ENCODE peak calls at places on chromosomes 11 and 22, in six cellular contexts. C is mesenchymal stem cell, N is H9, Z is IMR-90, O is H1, P is trophoblast cell. Y is an unnamed sample.

GRCh38 chr11:17649696-17650600 is 69.4 kb upstream of the MYOD1 start:
- DNase-seq in C (no peak), O (no peak), N (no peak), P (peak; percentile 68), Z (no peak), Y (no peak)

GRCh38 chr22:17773606-17774205 is 563 bp downstream of the BID start:
- DNase-seq in C (peak; percentile 46), N (peak; percentile 78), P (no peak), Z (peak; percentile 28), O (no peak), Y (peak; percentile 67)

GRCh38 chr11:44574620-44575287 is 9.3 kb downstream of the CD82 start:
- DNase-seq in C (peak; percentile 98), Z (peak; percentile 98), O (no peak), P (peak; percentile 70), N (no peak), Y (no peak)

GRCh38 chr11:32052218-32052617 is 38.7 kb upstream of the RCN1 start:
- DNase-seq in P (peak; percentile 53), C (peak; percentile 57), Z (peak; percentile 58), O (no peak), N (peak; percentile 35), Y (peak; percentile 47)

GRCh38 chr11:9972917-9973504 is 309.1 kb downstream of the SWAP70 start:
- DNase-seq in O (no peak), C (peak; percentile 58), P (peak; percentile 18), N (no peak), Z (peak; percentile 70), Y (peak; percentile 5)

GRCh38 chr22:20238567-20239062 is 29.5 kb downstream of the RTN4R start:
- DNase-seq in C (peak; percentile 9), P (peak; percentile 12), O (peak; percentile 34), N (peak; percentile 92), Z (no peak), Y (peak; percentile 38)

GRCh38 chr11:128598755-128599154 is 11.4 kb upstream of the ETS1 start:
- DNase-seq in P (no peak), N (no peak), C (peak; percentile 27), Z (peak; percentile 39), O (no peak), Y (no peak)

GRCh38 chr11:69240332-69241074 is 53.5 kb upstream of the MYEOV start:
- DNase-seq in Z (peak; percentile 14), O (no peak), N (peak; percentile 35), P (peak; percentile 16), C (no peak), Y (no peak)

GRCh38 chr11:87966744-87967143 is 208.5 kb downstream of the RAB38 start:
- DNase-seq in N (no peak), P (no peak), C (no peak), Z (no peak), O (no peak), Y (peak; percentile 6)

GRCh38 chr11:74749127-74749964 is 697 bp downstream of the RNF169 start:
- DNase-seq in O (no peak), Z (peak; percentile 29), N (peak; percentile 56), P (peak; percentile 33), C (peak; percentile 49), Y (no peak)

GRCh38 chr11:19892876-19893275 is 180.2 kb downstream of the NAV2 start:
- DNase-seq in O (no peak), Z (peak; percentile 41), N (no peak), C (no peak), P (no peak), Y (no peak)

GRCh38 chr11:20000393-20001134 is 159.7 kb downstream of the DBX1 start:
- DNase-seq in C (peak; percentile 71), Z (no peak), P (no peak), N (peak; percentile 96), O (peak; percentile 96), Y (peak; percentile 87)

GRCh38 chr11:69130586-69131566 is 24.9 kb upstream of the SMIM38 start:
- DNase-seq in C (no peak), P (no peak), O (no peak), Z (no peak), N (peak; percentile 34), Y (no peak)

GRCh38 chr11:117815262-117815803 is 9.2 kb downstream of the FXYD2 start:
- DNase-seq in C (no peak), P (peak; percentile 29), N (no peak), Z (no peak), O (no peak), Y (no peak)

GRCh38 chr11:2270322-2271076 is at the start of gene ASCL2:
- DNase-seq in N (peak; percentile 32), P (peak; percentile 89), Z (no peak), O (no peak), C (no peak), Y (no peak)

GRCh38 chr11:2933376-2934056 is 4.3 kb upstream of the PHLDA2 start:
- DNase-seq in P (peak; percentile 96), C (peak; percentile 89), Z (peak; percentile 75), O (peak; percentile 38), N (peak; percentile 89), Y (no peak)

GRCh38 chr11:114433376-114433775 is 5.9 kb upstream of the REXO2 start:
- DNase-seq in C (no peak), P (no peak), O (no peak), N (no peak), Z (no peak), Y (no peak)

GRCh38 chr22:49668402-49668801 is 159.3 kb downstream of the BRD1 start:
- DNase-seq in O (no peak), C (no peak), P (no peak), Z (no peak), N (peak; percentile 16), Y (no peak)

GRCh38 chr11:70716986-70717775 is 318.9 kb downstream of the CTTN start:
- DNase-seq in O (no peak), Z (no peak), N (no peak), C (peak; percentile 54), P (no peak), Y (no peak)

GRCh38 chr22:43002198-43002577 is 12.8 kb downstream of the PACSIN2 start:
- DNase-seq in Z (peak; percentile 91), P (no peak), N (no peak), O (no peak), C (peak; percentile 80), Y (no peak)

GRCh38 chr11:115613986-115614625 is 109.9 kb upstream of the CADM1 start:
- DNase-seq in C (peak; percentile 69), O (no peak), Z (peak; percentile 90), N (no peak), P (peak; percentile 65), Y (no peak)

GRCh38 chr11:117523680-117524079 is 196.0 kb downstream of the CEP164 start:
- DNase-seq in N (no peak), P (peak; percentile 35), C (peak; percentile 6), Z (peak; percentile 58), O (no peak), Y (no peak)

GRCh38 chr11:46253258-46254134 is 24.0 kb upstream of the CREB3L1 start:
- DNase-seq in Z (no peak), P (no peak), O (no peak), N (peak; percentile 27), C (no peak), Y (no peak)

GRCh38 chr22:30305906-30306628 is 16.8 kb upstream of the CASTOR1 start:
- DNase-seq in P (no peak), O (no peak), C (no peak), Z (no peak), N (no peak), Y (no peak)

GRCh38 chr22:30306629-30307016 is 17.3 kb upstream of the CASTOR1 start:
- DNase-seq in P (no peak), N (no peak), Z (no peak), O (no peak), C (no peak), Y (no peak)

GRCh38 chr22:30308518-30309230 is 18.1 kb downstream of the TBC1D10A start:
- DNase-seq in C (peak; percentile 79), Z (peak; percentile 73), P (peak; percentile 95), N (no peak), O (no peak), Y (no peak)

GRCh38 chr22:30308096-30308495 is 18.6 kb downstream of the TBC1D10A start:
- DNase-seq in Z (no peak), C (no peak), N (no peak), P (peak; percentile 95), O (no peak), Y (no peak)

GRCh38 chr22:30307026-30307574 is 17.8 kb upstream of the CASTOR1 start:
- DNase-seq in N (no peak), O (no peak), C (no peak), P (no peak), Z (no peak), Y (no peak)
- H2AFZ ChIP-seq in N (no peak overlapping the region), O (no peak overlapping the region), C (no peak overlapping the region), P (no peak overlapping the region), Z (no peak overlapping the region), Y (no peak overlapping the region)

GRCh38 chr11:57493507-57494503 is 21.7 kb downstream of the SLC43A1 start:
- DNase-seq in Z (peak; percentile 17), O (peak; percentile 88), C (peak; percentile 35), N (peak; percentile 94), P (peak; percentile 79), Y (peak; percentile 48)
- H3K27ac ChIP-seq in Z (no peak overlapping the region), O (peak overlapping the region; percentile 88), C (no peak overlapping the region), N (peak overlapping the region; percentile 30), P (no peak overlapping the region), Y (no peak overlapping the region)

DNA sequence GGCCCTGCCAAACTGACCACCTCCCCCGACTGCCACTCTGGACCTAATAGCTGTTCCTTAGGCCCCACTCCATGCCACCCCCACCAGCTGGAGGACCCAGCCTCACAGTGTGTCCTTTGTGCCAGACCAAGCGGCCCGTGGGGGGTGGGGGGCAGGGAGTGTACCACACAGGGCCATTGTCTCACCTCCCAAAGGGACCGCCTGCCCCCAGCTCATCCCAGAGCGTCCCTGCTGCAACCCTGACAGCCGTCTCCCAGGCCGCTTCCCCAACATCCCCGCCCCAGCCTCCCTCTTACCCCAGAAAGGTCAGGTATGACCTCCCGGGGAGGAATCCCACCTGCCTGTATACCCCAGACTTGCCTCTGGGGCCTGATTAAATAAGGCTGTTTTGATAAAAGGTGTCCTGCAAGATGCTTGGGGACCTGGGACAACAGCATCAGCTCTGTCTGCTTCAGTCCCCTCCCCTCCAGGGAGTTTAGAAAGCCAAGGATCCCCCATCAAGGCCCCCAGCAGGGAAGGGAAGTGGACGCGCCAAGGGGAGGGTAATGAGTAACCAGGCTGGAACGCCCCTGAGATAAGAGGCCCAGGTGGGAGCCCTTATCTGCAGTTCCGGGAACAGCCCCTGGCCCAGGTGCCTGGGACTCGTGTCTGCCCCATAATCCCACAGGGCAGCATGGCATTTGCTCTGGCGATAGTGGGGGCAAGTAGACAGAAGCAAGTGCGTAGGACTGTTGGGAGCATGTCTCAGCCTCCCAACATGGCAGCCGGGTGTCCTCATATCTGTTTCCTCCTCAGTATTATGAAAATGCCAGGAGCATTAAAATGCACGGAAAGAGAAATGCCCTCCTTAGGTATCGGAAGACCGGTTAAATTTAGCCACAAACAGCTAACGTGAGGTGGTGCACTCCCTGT is 9.0 kb downstream of the CDC42EP1 start:
- DNase-seq in P (peak; percentile 91), O (no peak), Z (no peak), N (peak; percentile 81), C (no peak), Y (no peak)
- H2AK5ac ChIP-seq in P (peak overlapping the region; percentile 59), O (no peak overlapping the region), Z (no peak overlapping the region), N (no peak overlapping the region), C (peak overlapping the region; percentile 47), Y (peak overlapping the region; percentile 83)

DNA sequence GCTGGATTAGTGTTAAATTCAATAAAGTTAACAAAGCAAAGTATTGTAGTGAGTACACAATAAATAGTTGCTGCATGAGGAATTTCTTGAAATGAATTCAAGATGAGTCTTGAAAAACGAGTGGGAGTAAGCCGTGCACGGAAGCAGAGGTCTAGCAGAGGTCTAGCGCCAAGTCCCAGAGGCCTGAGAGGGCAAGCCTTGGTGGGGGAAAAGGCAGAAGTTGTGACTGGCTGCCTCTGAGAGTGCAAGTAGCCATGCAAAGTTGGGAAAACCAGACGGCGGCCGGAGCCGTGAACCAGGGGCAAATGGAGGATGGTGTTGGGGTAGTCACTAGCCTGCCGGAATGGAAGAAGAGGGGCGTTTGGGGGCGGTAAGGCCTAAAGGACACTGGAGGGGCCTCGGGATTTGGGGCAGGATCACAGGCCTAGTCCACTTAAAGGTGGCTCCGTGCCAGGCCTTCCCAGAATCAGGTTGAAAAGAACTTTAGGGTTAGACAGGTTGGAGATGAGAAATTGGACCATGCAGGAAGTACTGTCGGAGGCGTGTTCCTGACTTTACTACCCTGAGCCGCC is 379 bp upstream of the SLC3A2 start:
- DNase-seq in P (no peak), Z (peak; percentile 88), C (peak; percentile 68), O (no peak), N (no peak), Y (no peak)
- H2AFZ ChIP-seq in P (no peak overlapping the region), Z (peak overlapping the region; percentile 79), C (no peak overlapping the region), O (no peak overlapping the region), N (no peak overlapping the region), Y (peak overlapping the region; percentile 55)